ENCODE peak calls at places on chromosome 11, in four cellular contexts. One of them, this sample, is unnamed.

GRCh38 chr11:405976-406795 is 8.6 kb downstream of the SIGIRR start:
- DNase-seq in heart right ventricle: no peak
- DNase-seq in heart left ventricle: peak; percentile 42
- DNase-seq in foreskin fibroblast: no peak
- DNase-seq in this sample: no peak

GRCh38 chr11:58980159-58980843 is 41.0 kb downstream of the GLYATL1 start:
- DNase-seq in heart right ventricle: no peak
- DNase-seq in foreskin fibroblast: no peak
- DNase-seq in heart left ventricle: no peak
- DNase-seq in this sample: no peak

GRCh38 chr11:71078482-71078881 is 173.9 kb downstream of the SHANK2 start:
- DNase-seq in foreskin fibroblast: no peak
- DNase-seq in heart right ventricle: no peak
- DNase-seq in heart left ventricle: no peak
- DNase-seq in this sample: no peak

GRCh38 chr11:100672483-100673038 is 14.5 kb upstream of the ARHGAP42 start:
- DNase-seq in heart left ventricle: no peak
- DNase-seq in foreskin fibroblast: no peak
- DNase-seq in heart right ventricle: no peak
- DNase-seq in this sample: no peak

GRCh38 chr11:1766719-1767398 is 3.1 kb upstream of the CTSD start:
- DNase-seq in heart left ventricle: no peak
- DNase-seq in foreskin fibroblast: no peak
- DNase-seq in heart right ventricle: no peak
- DNase-seq in this sample: no peak

GRCh38 chr11:33734441-33735165 is 1.6 kb downstream of the CD59 start:
- DNase-seq in foreskin fibroblast: no peak
- DNase-seq in heart right ventricle: no peak
- DNase-seq in heart left ventricle: no peak
- DNase-seq in this sample: peak; percentile 50

GRCh38 chr11:37370817-37371216 is 772.8 kb upstream of the RAG2 start:
- DNase-seq in heart left ventricle: no peak
- DNase-seq in foreskin fibroblast: no peak
- DNase-seq in heart right ventricle: no peak
- DNase-seq in this sample: no peak

GRCh38 chr11:69919659-69920499 is 100.7 kb upstream of the FGF3 start:
- DNase-seq in heart left ventricle: no peak
- DNase-seq in foreskin fibroblast: no peak
- DNase-seq in heart right ventricle: no peak
- DNase-seq in this sample: no peak

DNA sequence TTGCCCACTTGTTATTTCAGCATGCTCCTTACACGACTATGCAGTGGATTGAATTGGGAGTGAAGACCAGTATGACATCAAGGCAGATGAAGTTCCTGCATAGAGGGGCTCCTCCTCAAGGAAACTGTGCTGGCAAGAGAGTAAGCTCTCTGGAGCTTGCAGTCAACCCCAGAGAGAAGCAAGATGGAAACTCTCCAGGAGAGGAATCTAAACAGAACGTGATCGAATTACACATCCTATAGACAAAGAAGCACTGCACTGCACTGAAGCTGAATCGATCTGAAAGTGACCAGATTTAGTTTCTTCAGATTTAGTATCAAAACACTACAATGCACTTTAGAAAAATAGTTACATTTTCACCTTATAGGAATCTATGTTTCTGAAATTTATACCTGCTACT is 947.7 kb upstream of the TENM4 start:
- DNase-seq in heart right ventricle: no peak
- DNase-seq in heart left ventricle: no peak
- DNase-seq in foreskin fibroblast: no peak
- DNase-seq in this sample: no peak
- TF ChIP-seq CTCF in heart right ventricle: no peak
- TF ChIP-seq CTCF in heart left ventricle: no peak
- TF ChIP-seq CTCF in foreskin fibroblast: no peak
- TF ChIP-seq CTCF in this sample: no peak

GRCh38 chr11:111418436-111418787 is 39.3 kb upstream of the POU2AF1 start:
- DNase-seq in foreskin fibroblast: no peak
- DNase-seq in heart right ventricle: no peak
- DNase-seq in heart left ventricle: no peak
- DNase-seq in this sample: no peak
- H3K4me3 ChIP-seq in foreskin fibroblast: no peak overlapping the region
- H3K4me3 ChIP-seq in heart right ventricle: no peak overlapping the region
- H3K4me3 ChIP-seq in heart left ventricle: no peak overlapping the region
- H3K4me3 ChIP-seq in this sample: no peak overlapping the region

GRCh38 chr11:29260939-29261705 is 755.7 kb downstream of the KCNA4 start:
- DNase-seq in foreskin fibroblast: peak; percentile 34
- DNase-seq in heart right ventricle: no peak
- DNase-seq in heart left ventricle: no peak
- DNase-seq in this sample: no peak
- TF ChIP-seq CTCF in foreskin fibroblast: no peak
- TF ChIP-seq CTCF in heart right ventricle: no peak
- TF ChIP-seq CTCF in heart left ventricle: no peak
- TF ChIP-seq CTCF in this sample: no peak

DNA sequence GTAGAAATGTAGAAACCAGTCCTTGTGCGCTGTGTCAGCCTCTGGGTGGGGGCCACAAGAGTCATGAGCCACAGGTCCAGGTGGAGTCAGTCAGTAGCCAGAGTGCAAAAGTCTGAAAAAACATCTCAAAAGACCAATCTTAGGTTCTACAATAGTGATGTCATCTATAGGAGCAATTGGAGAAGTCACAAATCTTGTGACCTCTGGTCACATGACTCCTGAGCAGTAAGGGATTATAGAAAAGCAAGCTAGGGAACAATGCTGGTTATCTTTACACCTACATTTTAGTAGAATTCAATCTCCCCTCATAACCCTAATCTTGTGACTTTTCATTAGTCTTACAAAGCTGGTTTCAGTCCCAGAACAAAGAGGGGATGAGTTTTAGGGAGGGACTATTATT is 82.7 kb downstream of the CCDC83 start:
- DNase-seq in foreskin fibroblast: no peak
- DNase-seq in heart right ventricle: no peak
- DNase-seq in heart left ventricle: no peak
- DNase-seq in this sample: no peak
- H3K4me3 ChIP-seq in foreskin fibroblast: no peak overlapping the region
- H3K4me3 ChIP-seq in heart right ventricle: no peak overlapping the region
- H3K4me3 ChIP-seq in heart left ventricle: no peak overlapping the region
- H3K4me3 ChIP-seq in this sample: no peak overlapping the region

DNA sequence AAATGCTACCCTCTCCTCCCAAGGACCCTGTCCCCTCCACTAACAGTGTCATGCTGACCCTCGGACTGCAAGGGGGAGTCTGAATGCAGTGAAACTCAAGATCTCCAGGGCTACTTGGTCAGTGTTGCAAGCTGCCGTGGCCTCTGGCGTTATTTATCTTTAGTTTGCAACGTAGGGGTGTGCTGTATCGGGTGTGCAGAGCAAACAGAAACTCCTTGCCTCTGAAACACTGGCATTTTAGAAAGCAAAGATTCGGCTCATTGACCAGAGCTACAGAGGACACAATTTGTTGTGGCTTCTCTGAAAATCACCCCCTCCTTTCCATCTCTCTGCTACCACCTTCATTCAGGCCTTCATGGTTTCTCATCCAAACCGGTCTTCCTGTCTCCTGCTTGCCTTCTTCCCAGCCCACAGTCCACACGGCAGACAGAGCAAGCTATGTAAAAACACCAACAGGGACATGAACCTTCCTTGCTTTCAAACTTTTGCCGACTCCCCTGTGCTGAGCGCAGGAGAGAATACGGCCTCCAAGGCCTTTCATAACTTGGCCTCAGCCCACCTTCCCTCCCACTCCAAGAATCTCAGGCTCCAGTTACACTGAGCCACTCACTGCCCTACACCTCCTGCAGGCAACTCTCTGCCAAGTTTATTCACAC is 14.9 kb downstream of the FZD4 start:
- DNase-seq in foreskin fibroblast: no peak
- DNase-seq in heart left ventricle: peak; percentile 72
- DNase-seq in heart right ventricle: peak; percentile 68
- DNase-seq in this sample: peak; percentile 66
- TF ChIP-seq CTCF in foreskin fibroblast: no peak
- TF ChIP-seq CTCF in heart left ventricle: no peak
- TF ChIP-seq CTCF in heart right ventricle: peak; percentile 29
- TF ChIP-seq CTCF in this sample: peak; percentile 11

GRCh38 chr11:10808553-10809372 is at the start of gene EIF4G2:
- DNase-seq in heart right ventricle: peak; percentile 98
- DNase-seq in heart left ventricle: peak; percentile 99
- DNase-seq in foreskin fibroblast: peak; percentile 99
- DNase-seq in this sample: peak; percentile 99

GRCh38 chr11:10807629-10808552 is 835 bp downstream of the EIF4G2 start:
- DNase-seq in heart right ventricle: peak; percentile 86
- DNase-seq in foreskin fibroblast: no peak
- DNase-seq in heart left ventricle: peak; percentile 79
- DNase-seq in this sample: peak; percentile 68

GRCh38 chr11:10803676-10804075 is 5.0 kb downstream of the EIF4G2 start:
- DNase-seq in heart right ventricle: no peak
- DNase-seq in heart left ventricle: no peak
- DNase-seq in foreskin fibroblast: no peak
- DNase-seq in this sample: no peak

GRCh38 chr11:10806206-10806605 is 2.5 kb downstream of the EIF4G2 start:
- DNase-seq in heart right ventricle: no peak
- DNase-seq in heart left ventricle: no peak
- DNase-seq in foreskin fibroblast: no peak
- DNase-seq in this sample: no peak

GRCh38 chr11:10805741-10806140 is 3.0 kb downstream of the EIF4G2 start:
- DNase-seq in heart left ventricle: no peak
- DNase-seq in heart right ventricle: no peak
- DNase-seq in foreskin fibroblast: no peak
- DNase-seq in this sample: no peak
- H3K4me3 ChIP-seq in heart left ventricle: peak overlapping the region; percentile 95
- H3K4me3 ChIP-seq in heart right ventricle: no peak overlapping the region
- H3K4me3 ChIP-seq in foreskin fibroblast: peak overlapping the region; percentile 96
- H3K4me3 ChIP-seq in this sample: no peak overlapping the region

This sample was measured in fibroblast of villous mesenchyme.